ENCODE peak calls at places on chromosomes 2 and 18, in four cellular contexts. O is body of pancreas; D is K562; H is CD8-positive, alpha-beta memory T cell. Z is an unnamed sample. For H3K27me3, the result is how much of the 10 kb centered on the place peaks cover.

GRCh38 chr18:57835904-57836303 is 32.8 kb upstream of the ATP8B1 start:
- DNase-seq in H (no peak), O (no peak), D (no peak), Z (no peak)

GRCh38 chr18:74152270-74152669 is 3.9 kb downstream of the TIMM21 start:
- DNase-seq in O (no peak), D (no peak), H (no peak), Z (no peak)

GRCh38 chr2:229392214-229392613 is 121.1 kb upstream of the PID1 start:
- DNase-seq in O (peak), H (no peak), D (no peak), Z (no peak)

GRCh38 chr2:67295851-67296250 is 101.3 kb upstream of the ETAA1 start:
- DNase-seq in D (no peak), H (no peak), O (no peak), Z (no peak)

GRCh38 chr2:10172033-10172865 is 49.7 kb downstream of the RRM2 start:
- DNase-seq in D (no peak), H (no peak), O (no peak), Z (no peak)

GRCh38 chr18:644395-645004 is 13.0 kb upstream of the TYMS start:
- DNase-seq in H (no peak), D (no peak), O (no peak), Z (no peak)

GRCh38 chr2:68316091-68316490 is 3.7 kb downstream of the CNRIP1 start:
- DNase-seq in H (no peak), D (no peak), O (no peak), Z (no peak)

GRCh38 chr2:167697194-167697593 is 550.2 kb downstream of the STK39 start:
- DNase-seq in D (no peak), H (no peak), O (no peak), Z (no peak)

GRCh38 chr2:24766609-24767008 is 26.6 kb downstream of the PTRHD1 start:
- DNase-seq in D (no peak), H (no peak), O (no peak), Z (no peak)

GRCh38 chr2:157895531-157895930 is 19.4 kb upstream of the ACVR1 start:
- DNase-seq in O (no peak), H (no peak), D (no peak), Z (no peak)

GRCh38 chr18:2302628-2303516 is 268.4 kb downstream of the METTL4 start:
- DNase-seq in D (peak), O (no peak), H (no peak), Z (no peak)

GRCh38 chr2:232418056-232418455 is 11.4 kb downstream of the ALPG start:
- DNase-seq in O (no peak), D (no peak), H (no peak), Z (no peak)

GRCh38 chr2:99488999-99489757 is 639 bp downstream of the REV1 start:
- DNase-seq in O (peak), H (peak), D (peak), Z (peak)

GRCh38 chr2:203261326-203262159 is 22.7 kb downstream of the CYP20A1 start:
- DNase-seq in O (no peak), D (no peak), H (no peak), Z (no peak)

GRCh38 chr2:230849633-230850357 is 14.9 kb upstream of the ITM2C start:
- DNase-seq in H (peak), D (peak), O (peak), Z (peak)

DNA sequence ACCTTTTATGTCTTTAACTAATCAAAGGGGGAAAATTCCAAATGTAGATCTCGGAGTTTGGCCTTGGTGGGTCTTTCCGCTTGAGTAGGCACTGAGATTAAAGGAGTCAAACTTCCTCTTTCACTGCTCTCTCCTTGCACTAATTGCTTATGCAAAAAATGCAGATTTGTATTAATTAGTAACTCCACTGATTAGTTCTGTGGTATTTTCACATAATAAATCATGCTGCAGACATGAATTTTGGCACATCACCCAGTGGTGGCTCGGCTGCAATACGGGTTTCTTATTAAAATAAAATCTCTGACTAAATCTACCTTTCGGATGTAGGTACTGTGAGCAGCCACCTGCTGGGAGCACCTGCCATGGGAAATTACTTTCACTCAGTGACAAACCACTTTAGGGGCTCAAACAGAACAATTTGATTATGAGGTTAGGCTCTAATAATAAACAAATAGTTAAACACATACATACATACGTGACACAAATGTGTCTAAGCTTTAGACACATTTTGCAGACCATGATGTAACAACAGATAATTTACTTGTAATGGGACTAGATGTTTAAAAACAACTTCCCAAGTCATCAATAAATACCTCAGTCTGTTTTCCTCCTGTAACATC is 6.4 kb upstream of the NEUROD1 start:
- DNase-seq in O (no peak), D (no peak), H (no peak), Z (no peak)
- H3K27me3 ChIP-seq in O (under half), D (under half), H (under half), Z (under half)

DNA sequence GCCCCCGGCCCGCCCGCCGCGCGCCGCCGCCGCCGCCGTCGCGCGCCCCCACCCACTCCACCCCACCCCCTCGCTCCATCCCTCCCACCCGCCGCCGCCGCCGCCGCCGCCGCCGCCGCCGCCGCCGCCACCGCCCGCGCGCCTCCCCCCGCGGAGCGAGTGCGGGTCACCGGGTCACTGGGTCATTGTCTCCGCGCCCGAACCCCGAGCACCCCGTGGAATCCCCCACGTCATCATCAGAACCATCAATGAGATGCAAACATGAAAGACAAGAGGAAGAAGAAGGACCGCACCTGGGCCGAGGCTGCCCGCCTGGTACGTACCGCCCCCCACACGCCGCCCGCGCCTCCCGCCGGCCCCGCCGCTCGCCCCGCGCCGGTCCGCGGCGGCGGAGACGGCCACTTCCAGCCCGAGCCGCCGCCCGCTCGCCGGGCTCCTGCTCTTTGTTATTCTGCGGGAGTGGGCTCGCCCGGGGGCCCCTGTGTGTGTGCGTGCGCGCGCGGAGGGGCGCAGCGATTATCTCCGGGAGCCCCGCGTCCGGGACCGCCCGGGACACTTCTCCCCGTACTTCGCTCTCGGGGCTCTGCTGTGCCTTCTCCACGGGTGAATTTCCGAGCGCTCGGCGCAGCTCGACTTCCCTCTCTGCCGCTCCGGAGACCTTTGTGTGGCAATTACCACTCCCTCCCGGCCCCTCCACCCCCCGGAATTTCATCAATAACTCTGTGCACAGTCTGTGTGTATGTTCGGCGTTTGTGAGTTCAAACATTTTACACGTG is 540 bp downstream of the ASXL3 start:
- DNase-seq in O (peak), D (no peak), H (no peak), Z (peak)
- H3K27me3 ChIP-seq in O (under half), D (under half), H (under half), Z (under half)

DNA sequence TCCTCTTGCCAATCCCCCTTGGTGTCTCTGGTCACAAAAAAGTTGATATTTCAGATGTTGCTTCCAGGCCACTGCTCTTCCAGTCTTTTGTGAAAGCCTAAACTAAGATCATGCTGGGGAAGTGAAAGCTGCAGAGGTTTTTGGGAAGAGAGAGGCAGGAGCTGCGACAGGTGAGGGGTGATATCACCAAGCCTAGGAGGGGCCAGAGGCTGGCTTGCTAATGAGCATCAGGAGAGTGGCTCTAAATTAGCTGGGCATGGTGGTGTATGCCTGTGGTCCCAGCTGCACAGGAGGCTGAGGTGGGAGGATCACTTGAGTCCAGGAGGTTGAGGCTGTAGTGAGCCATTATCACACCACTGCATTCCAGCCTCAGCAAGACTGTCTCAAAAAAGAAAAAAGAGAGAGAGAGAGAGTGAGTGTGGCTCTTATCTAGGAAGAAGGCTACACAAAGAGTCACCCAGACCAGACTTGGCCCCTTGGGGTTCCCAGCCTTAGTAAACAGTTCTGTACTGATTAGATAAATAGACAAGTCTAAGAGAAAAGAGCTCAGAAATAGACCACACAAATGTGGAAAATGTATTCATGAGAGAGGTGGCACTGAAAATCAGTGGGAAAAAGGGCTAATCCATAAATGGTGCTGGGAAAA is 14.6 kb upstream of the CDK5R2 start:
- DNase-seq in D (no peak), H (no peak), O (no peak), Z (no peak)
- H3K27me3 ChIP-seq in D (under half), H (under half), O (under half), Z (under half)

GRCh38 chr2:159153463-159153862 is 133.0 kb downstream of the WDSUB1 start:
- DNase-seq in H (no peak), O (no peak), D (no peak), Z (no peak)
- H3K27me3 ChIP-seq in H (under half), O (under half), D (under half), Z (under half)

GRCh38 chr2:176131617-176132396 is 2.3 kb downstream of the HOXD8 start:
- DNase-seq in H (no peak), D (no peak), O (no peak), Z (no peak)

GRCh38 chr2:176130917-176131616 is 1.6 kb downstream of the HOXD8 start:
- DNase-seq in O (no peak), H (no peak), D (no peak), Z (no peak)

GRCh38 chr2:176129013-176129796 is at the start of gene HOXD8:
- DNase-seq in H (no peak), O (no peak), D (peak), Z (peak)

GRCh38 chr2:176129825-176130152 is 284 bp downstream of the HOXD8 start:
- DNase-seq in D (no peak), O (no peak), H (no peak), Z (peak)

GRCh38 chr2:176130153-176130916 is 830 bp downstream of the HOXD8 start:
- DNase-seq in O (no peak), D (peak), H (no peak), Z (no peak)
- H3K27me3 ChIP-seq in O (under half), D (under half), H (half or more), Z (half or more)

DNA sequence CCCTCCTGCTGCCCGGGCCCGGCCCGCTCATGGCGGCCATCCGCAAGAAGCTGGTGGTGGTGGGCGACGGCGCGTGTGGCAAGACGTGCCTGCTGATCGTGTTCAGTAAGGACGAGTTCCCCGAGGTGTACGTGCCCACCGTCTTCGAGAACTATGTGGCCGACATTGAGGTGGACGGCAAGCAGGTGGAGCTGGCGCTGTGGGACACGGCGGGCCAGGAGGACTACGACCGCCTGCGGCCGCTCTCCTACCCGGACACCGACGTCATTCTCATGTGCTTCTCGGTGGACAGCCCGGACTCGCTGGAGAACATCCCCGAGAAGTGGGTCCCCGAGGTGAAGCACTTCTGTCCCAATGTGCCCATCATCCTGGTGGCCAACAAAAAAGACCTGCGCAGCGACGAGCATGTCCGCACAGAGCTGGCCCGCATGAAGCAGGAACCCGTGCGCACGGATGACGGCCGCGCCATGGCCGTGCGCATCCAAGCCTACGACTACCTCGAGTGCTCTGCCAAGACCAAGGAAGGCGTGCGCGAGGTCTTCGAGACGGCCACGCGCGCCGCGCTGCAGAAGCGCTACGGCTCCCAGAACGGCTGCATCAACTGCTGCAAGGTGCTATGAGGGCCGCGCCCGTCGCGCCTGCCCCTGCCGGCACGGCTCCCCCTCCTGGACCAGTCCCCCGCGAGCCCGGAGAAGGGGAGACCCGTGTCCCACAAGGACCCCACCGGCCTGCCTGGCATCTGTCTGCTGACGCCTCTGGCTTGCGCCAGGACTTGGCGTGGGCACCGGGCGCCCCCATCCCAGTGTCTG is 767 bp downstream of the RHOB start:
- DNase-seq in O (peak), D (no peak), H (peak), Z (no peak)
- H3K27me3 ChIP-seq in O (under half), D (under half), H (under half), Z (half or more)

GRCh38 chr2:235146871-235147565 is 195.2 kb downstream of the SH3BP4 start:
- DNase-seq in D (no peak), H (no peak), O (no peak), Z (peak)
- H3K27me3 ChIP-seq in D (under half), H (under half), O (under half), Z (under half)

GRCh38 chr18:75202976-75203375 is 6.0 kb downstream of the PTGR3 start:
- DNase-seq in O (no peak), D (no peak), H (no peak), Z (no peak)

GRCh38 chr18:75204978-75205759 is 3.8 kb downstream of the PTGR3 start:
- DNase-seq in O (no peak), D (no peak), H (no peak), Z (no peak)

GRCh38 chr18:75203456-75204261 is 5.3 kb downstream of the PTGR3 start:
- DNase-seq in H (no peak), O (no peak), D (no peak), Z (no peak)

GRCh38 chr18:75205760-75206109 is 3.2 kb downstream of the PTGR3 start:
- DNase-seq in H (no peak), O (no peak), D (peak), Z (no peak)

DNA sequence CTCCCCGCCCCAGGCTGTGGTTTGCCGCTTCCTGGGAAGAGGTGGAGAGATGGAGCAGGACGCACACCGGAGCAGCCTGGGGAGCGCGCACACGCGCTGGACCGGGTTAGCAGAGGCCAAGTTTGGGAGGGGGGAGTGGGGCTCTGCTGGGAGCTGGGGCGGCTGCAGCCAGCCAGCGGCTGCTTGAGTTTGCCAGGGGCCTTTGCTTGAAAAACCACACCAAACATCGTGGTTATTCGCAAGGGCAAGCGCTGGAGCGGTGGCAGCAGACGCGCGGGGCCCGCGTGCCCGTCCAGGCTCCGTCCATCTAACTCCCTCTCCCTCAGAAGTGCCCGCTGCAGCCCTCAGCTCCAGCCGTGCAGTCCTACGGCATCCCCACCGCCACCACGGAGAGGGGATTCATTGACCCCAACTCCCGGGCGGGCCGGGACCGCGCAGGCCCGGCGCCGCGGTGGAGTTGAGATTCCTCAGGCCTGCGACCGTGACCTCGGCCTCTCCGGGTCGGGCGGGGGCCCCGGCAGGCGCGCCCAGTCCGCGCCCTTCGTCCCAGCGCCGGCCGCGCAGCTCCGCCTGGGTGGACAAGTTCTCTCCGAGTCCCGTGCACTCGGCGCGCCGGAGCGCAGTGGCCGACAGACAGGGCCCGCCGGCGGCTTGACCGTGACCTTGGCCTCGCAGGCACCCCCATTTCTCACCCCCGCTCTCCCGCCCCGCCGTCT is 4.5 kb downstream of the PTGR3 start:
- DNase-seq in H (no peak), D (no peak), O (no peak), Z (no peak)
- H3K27me3 ChIP-seq in H (under half), D (under half), O (under half), Z (half or more)

GRCh38 chr18:78979682-78980278 is at the start of gene SALL3:
- DNase-seq in O (no peak), D (no peak), H (no peak), Z (no peak)
- H3K27me3 ChIP-seq in O (under half), D (under half), H (under half), Z (under half)